ENCODE peak calls at places on chromosomes 6 and 20, in nine cellular contexts. V is activated B cell treated with CpG ODN at 0.5 μM for 24 hours, F is H9, Q is PC-3, K is colonic mucosa, T is epithelial cell of esophagus, N is psoas muscle, M is heart left ventricle, B is cardiac fibroblast. I is an unnamed sample.

GRCh38 chr6:127186889-127187288 is 68.4 kb downstream of the RSPO3 start:
- DNase-seq in Q (peak; percentile 54), K (peak; percentile 64), B (peak; percentile 49), F (peak; percentile 60), T (peak; percentile 57), M (peak; percentile 84), V (peak; percentile 17), N (peak; percentile 86), I (no peak)

GRCh38 chr20:11056414-11056813 is 382.6 kb upstream of the JAG1 start:
- DNase-seq in Q (no peak), V (no peak), B (no peak), F (no peak), M (no peak), T (no peak), K (no peak), N (no peak), I (no peak)

GRCh38 chr6:17816921-17817611 is 110.3 kb upstream of the NUP153 start:
- DNase-seq in M (no peak), Q (peak; percentile 41), K (no peak), F (no peak), B (peak; percentile 32), T (no peak), N (no peak), V (no peak), I (no peak)

GRCh38 chr6:144840619-144841018 is 555.5 kb downstream of the UTRN start:
- DNase-seq in K (no peak), M (no peak), Q (no peak), B (no peak), N (no peak), T (no peak), F (no peak), V (no peak), I (no peak)

GRCh38 chr6:85078071-85078470 is 313.7 kb upstream of the TBX18 start:
- DNase-seq in F (no peak), V (no peak), M (no peak), Q (peak; percentile 85), N (no peak), T (peak; percentile 93), K (no peak), B (peak; percentile 84), I (no peak)

GRCh38 chr6:156822747-156823206 is 45.6 kb downstream of the ARID1B start:
- DNase-seq in F (no peak), K (no peak), B (no peak), M (no peak), T (no peak), N (peak; percentile 65), Q (no peak), V (no peak), I (no peak)

GRCh38 chr6:39289490-39289889 is 24.7 kb downstream of the KCNK17 start:
- DNase-seq in V (no peak), F (no peak), T (no peak), N (no peak), Q (peak; percentile 19), K (no peak), B (no peak), M (no peak), I (no peak)

GRCh38 chr6:3900744-3901351 is 51.7 kb downstream of the FAM50B start:
- DNase-seq in Q (no peak), T (peak; percentile 37), F (no peak), K (no peak), M (no peak), B (no peak), N (no peak), V (no peak), I (no peak)

GRCh38 chr20:4602297-4602631 is 119.4 kb upstream of the PRND start:
- DNase-seq in K (no peak), B (no peak), T (no peak), M (no peak), V (no peak), N (no peak), F (no peak), Q (peak; percentile 36), I (no peak)

GRCh38 chr6:140079328-140079727 is 704.9 kb upstream of the CITED2 start:
- DNase-seq in M (no peak), V (no peak), Q (no peak), B (peak; percentile 87), N (no peak), T (no peak), K (no peak), F (no peak), I (no peak)

GRCh38 chr6:108835218-108835850 is 12.9 kb upstream of the ARMC2 start:
- DNase-seq in M (peak; percentile 91), T (peak; percentile 84), B (peak; percentile 87), K (peak; percentile 88), V (peak; percentile 72), F (peak; percentile 89), N (peak; percentile 93), Q (peak; percentile 78), I (peak; percentile 51)

GRCh38 chr20:18628330-18628941 is 40.6 kb downstream of the DTD1 start:
- DNase-seq in F (peak; percentile 78), N (no peak), T (peak; percentile 27), B (no peak), M (no peak), Q (peak; percentile 56), V (no peak), K (peak; percentile 38), I (no peak)

GRCh38 chr6:90000864-90001731 is 106.8 kb downstream of the GJA10 start:
- DNase-seq in Q (peak; percentile 50), N (no peak), B (peak; percentile 15), T (peak; percentile 88), V (no peak), F (no peak), K (no peak), M (no peak), I (no peak)

GRCh38 chr6:2870046-2870636 is 28.5 kb upstream of the SERPINB1 start:
- DNase-seq in K (no peak), N (no peak), Q (no peak), M (peak; percentile 49), V (no peak), F (peak; percentile 50), B (no peak), T (no peak), I (no peak)

GRCh38 chr6:13044390-13044789 is 283.9 kb downstream of the TBC1D7 start:
- DNase-seq in B (peak; percentile 16), K (no peak), F (peak; percentile 61), Q (no peak), M (no peak), T (peak; percentile 17), V (no peak), N (no peak), I (no peak)

DNA sequence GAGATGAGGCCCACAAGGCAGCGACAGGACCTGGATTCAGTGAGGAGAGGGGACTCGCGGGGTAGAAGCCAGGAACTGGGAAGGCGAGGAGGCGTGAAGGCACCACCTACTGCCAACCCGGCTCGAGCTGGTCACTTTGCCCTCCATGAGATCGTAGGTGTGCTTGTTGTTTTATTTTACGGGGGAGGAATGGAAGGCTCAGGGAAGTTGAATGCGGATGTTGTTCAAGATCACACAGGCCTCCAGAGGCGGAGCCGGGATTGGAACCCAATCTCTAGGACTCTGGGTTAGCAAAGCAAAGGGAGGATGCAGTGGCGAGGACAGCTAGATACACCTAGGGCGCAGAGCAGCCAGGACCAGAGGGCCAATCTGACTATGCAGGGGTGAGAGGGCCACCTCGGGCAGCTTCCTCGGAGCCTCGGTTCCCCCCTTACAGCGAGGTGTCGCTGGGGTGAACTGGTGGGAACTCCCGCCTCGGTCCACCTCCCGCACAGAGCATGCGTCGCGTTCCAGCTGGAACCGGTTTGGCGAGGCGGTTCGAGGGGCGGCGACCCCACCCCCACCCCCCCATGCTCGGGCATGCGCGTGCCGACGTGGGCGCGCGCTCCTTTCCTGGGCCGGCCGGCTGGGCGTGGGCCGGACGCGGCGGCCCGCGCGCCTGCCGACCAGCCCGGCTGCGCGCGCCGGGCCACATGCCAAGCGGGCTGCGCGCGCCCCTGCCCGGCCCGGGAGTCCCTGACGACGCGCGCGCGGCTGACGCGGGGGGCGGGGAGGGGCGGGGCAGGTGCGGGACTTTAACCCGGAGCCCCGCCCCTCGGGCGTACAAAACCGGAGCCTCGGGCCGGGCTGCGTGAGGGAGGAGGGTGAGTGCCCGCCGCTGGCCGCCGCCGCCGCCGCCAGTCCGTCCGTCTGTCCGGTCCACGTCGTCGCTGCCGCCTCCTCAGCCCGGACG is 80.4 kb upstream of the MYL9 start:
- DNase-seq in T (peak; percentile 92), B (peak; percentile 90), N (peak; percentile 96), M (peak; percentile 96), K (peak; percentile 94), F (peak; percentile 94), V (peak; percentile 85), Q (peak; percentile 93), I (peak; percentile 75)
- TF ChIP-seq CTCF in T (no peak), B (no peak), N (no peak), M (no peak), K (no peak), F (no peak), V (no peak), Q (no peak), I (no peak)

GRCh38 chr6:45377555-45378323 is at the start of gene SUPT3H:
- DNase-seq in K (peak; percentile 90), Q (peak; percentile 97), F (peak; percentile 95), V (peak; percentile 91), T (peak; percentile 91), B (peak; percentile 92), N (peak; percentile 95), M (peak; percentile 97), I (peak; percentile 42)
- TF ChIP-seq CTCF in K (no peak), Q (peak; percentile 31), F (peak; percentile 12), V (no peak), T (no peak), B (no peak), N (peak; percentile 27), M (peak; percentile 37), I (peak; percentile 0)

DNA sequence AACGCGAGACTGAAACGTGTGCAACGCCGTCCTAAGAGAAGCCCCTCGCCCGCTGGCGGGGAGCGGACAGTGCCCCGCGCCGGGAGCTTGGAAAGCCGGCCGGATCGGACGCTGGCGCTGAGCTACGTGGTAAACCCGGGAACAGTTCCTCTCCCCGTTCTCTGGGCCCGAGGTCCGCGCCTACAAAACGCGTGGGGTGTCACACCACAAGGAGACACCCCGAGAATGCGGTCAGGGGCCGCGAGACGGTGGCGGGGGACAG is 755 bp downstream of the NCOA5 start:
- DNase-seq in V (no peak), M (no peak), T (no peak), Q (no peak), K (no peak), N (no peak), B (no peak), F (no peak), I (no peak)
- TF ChIP-seq CTCF in V (no peak), M (no peak), T (no peak), Q (no peak), K (no peak), N (no peak), B (no peak), F (no peak), I (no peak)

DNA sequence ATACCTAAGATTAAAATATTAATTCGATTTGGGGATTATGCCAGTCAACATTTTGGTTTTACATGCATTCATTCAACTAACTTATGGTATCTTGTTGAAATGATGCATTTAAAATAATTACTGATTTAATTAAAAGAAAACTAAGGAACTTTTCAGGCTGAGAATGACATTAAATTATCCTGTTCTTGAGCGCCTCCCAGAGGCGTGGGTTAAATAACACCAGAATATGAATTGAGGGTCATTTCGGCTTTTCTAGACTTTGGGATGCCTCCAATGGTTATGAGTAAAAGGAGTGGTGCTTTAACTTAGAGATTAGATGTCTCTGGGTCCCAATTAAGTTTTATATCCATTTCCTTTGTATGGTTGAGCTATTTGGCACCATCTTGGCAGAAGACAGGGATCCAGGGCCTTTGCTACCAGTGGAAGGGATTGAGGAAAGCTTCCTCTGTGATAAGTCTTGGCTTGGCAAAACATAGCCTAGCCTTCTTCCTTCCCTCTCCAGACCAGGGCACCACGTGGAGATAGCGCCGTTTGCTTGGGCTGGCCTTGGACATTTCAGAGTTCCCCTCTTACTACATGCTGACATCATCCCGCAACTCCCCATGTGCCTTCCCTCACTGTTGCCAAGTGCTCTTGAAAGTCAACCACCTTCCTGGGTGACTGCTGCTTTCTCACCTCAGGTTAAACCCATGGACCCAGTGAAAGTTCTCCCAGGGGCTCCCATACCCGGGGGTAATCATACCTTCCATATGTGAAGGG is 28.7 kb downstream of the GNAS start:
- DNase-seq in T (no peak), N (no peak), B (no peak), M (no peak), V (no peak), Q (peak; percentile 45), K (no peak), F (no peak), I (no peak)
- TF ChIP-seq CTCF in T (peak; percentile 18), N (no peak), B (no peak), M (no peak), V (no peak), Q (peak; percentile 77), K (no peak), F (peak; percentile 68), I (peak; percentile 37)